ENCODE peak calls at places on chromosomes 2 and 18, in four cellular contexts. S, J, R and U are unnamed samples.

GRCh38 chr2:95310211-95310610 is 13.1 kb downstream of the KCNIP3 start:
- DNase-seq in S (no peak), J (no peak), R (no peak), U (no peak)

GRCh38 chr2:231563378-231563961 is 29.2 kb upstream of the TEX44 start:
- DNase-seq in S (peak), J (no peak), R (no peak), U (peak)

GRCh38 chr2:2742745-2743144 is 411.7 kb upstream of the MYT1L start:
- DNase-seq in S (no peak), J (no peak), R (no peak), U (no peak)

GRCh38 chr2:212919238-212919637 is 232.2 kb downstream of the IKZF2 start:
- DNase-seq in S (no peak), J (no peak), R (no peak), U (no peak)

GRCh38 chr2:207334631-207335371 is 169.1 kb upstream of the KLF7 start:
- DNase-seq in S (no peak), J (no peak), R (no peak), U (peak)

GRCh38 chr2:222057249-222058073 is 241.3 kb downstream of the PAX3 start:
- DNase-seq in S (no peak), J (no peak), R (no peak), U (no peak)

GRCh38 chr2:62718225-62718822 is 12.8 kb downstream of the EHBP1 start:
- DNase-seq in S (no peak), J (no peak), R (no peak), U (no peak)

GRCh38 chr18:68417166-68417776 is 297.6 kb downstream of the TMX3 start:
- DNase-seq in S (no peak), J (no peak), R (no peak), U (no peak)

GRCh38 chr2:134127496-134127895 is 126.4 kb upstream of the MGAT5 start:
- DNase-seq in S (no peak), J (peak), R (peak), U (no peak)

GRCh38 chr2:46198164-46198883 is 98.9 kb upstream of the EPAS1 start:
- DNase-seq in S (no peak), J (no peak), R (no peak), U (no peak)

GRCh38 chr2:128310094-128310716 is 8.5 kb downstream of the HS6ST1 start:
- DNase-seq in S (peak), J (no peak), R (no peak), U (no peak)

GRCh38 chr2:230413465-230413864 is 2.5 kb upstream of the SP100 start:
- DNase-seq in S (no peak), J (no peak), R (no peak), U (no peak)

GRCh38 chr2:222351035-222351434 is 52.2 kb upstream of the PAX3 start:
- DNase-seq in S (no peak), J (no peak), R (no peak), U (no peak)

GRCh38 chr2:224523626-224524577 is 61.3 kb downstream of the CUL3 start:
- DNase-seq in S (no peak), J (peak), R (no peak), U (no peak)

GRCh38 chr2:150596071-150596470 is 108.6 kb upstream of the RND3 start:
- DNase-seq in S (no peak), J (no peak), R (no peak), U (no peak)

GRCh38 chr2:30245364-30245763 is 14.0 kb downstream of the LBH start:
- DNase-seq in S (no peak), J (no peak), R (no peak), U (no peak)

GRCh38 chr2:81739971-81740370 is 1435.4 kb upstream of the LRRTM1 start:
- DNase-seq in S (no peak), J (no peak), R (no peak), U (no peak)

GRCh38 chr2:30780776-30781330 is 26.4 kb downstream of the CAPN13 start:
- DNase-seq in S (no peak), J (no peak), R (no peak), U (no peak)

GRCh38 chr2:122101319-122101718 is 345.9 kb downstream of the TSN start:
- DNase-seq in S (no peak), J (no peak), R (no peak), U (no peak)

GRCh38 chr2:96320326-96321229 is 4.5 kb upstream of the ITPRIPL1 start:
- DNase-seq in S (no peak), J (no peak), R (no peak), U (no peak)

GRCh38 chr2:134469516-134470115 is 215.7 kb downstream of the MGAT5 start:
- DNase-seq in S (no peak), J (no peak), R (no peak), U (no peak)

GRCh38 chr2:71851094-71851755 is 296.4 kb downstream of the CYP26B1 start:
- DNase-seq in S (no peak), J (no peak), R (no peak), U (no peak)

GRCh38 chr18:73908323-73908722 is 239.3 kb downstream of the FBXO15 start:
- DNase-seq in S (no peak), J (no peak), R (no peak), U (no peak)

GRCh38 chr2:166344286-166345113 is 31.2 kb downstream of the SCN9A start:
- DNase-seq in S (no peak), J (no peak), R (no peak), U (peak)

GRCh38 chr2:113965644-113966043 is 75.8 kb downstream of the ACTR3 start:
- DNase-seq in S (peak), J (peak), R (no peak), U (no peak)

GRCh38 chr2:162014751-162015150 is 59.3 kb downstream of the DPP4 start:
- DNase-seq in S (no peak), J (no peak), R (no peak), U (no peak)

GRCh38 chr2:197575987-197576386 is 60.1 kb downstream of the MOB4 start:
- DNase-seq in S (no peak), J (no peak), R (no peak), U (peak)

GRCh38 chr2:160051374-160051800 is 11.0 kb downstream of the PLA2R1 start:
- DNase-seq in S (no peak), J (no peak), R (no peak), U (no peak)

GRCh38 chr2:60756097-60757087 is at the start of gene PAPOLG:
- DNase-seq in S (peak), J (peak), R (peak), U (peak)

GRCh38 chr2:223050188-223050587 is 1.8 kb upstream of the KCNE4 start:
- DNase-seq in S (no peak), J (no peak), R (no peak), U (no peak)

GRCh38 chr2:7427293-7428060 is 510.3 kb downstream of the RNF144A start:
- DNase-seq in S (peak), J (peak), R (no peak), U (peak)

GRCh38 chr18:30487962-30488361 is 554.6 kb downstream of the DSC3 start:
- DNase-seq in S (no peak), J (no peak), R (no peak), U (no peak)

GRCh38 chr2:205571300-205571858 is 110.9 kb upstream of the NRP2 start:
- DNase-seq in S (no peak), J (no peak), R (no peak), U (no peak)